ENCODE peak calls at places on chromosomes 5 and 9, in six cellular contexts. K is K562, A is stomach, E is suprapubic skin, T is transverse colon, L is HepG2. V is an unnamed sample. For H3K9me3, the result is how much of the 10 kb centered on the place peaks cover.

GRCh38 chr5:57383093-57383861 is 99.3 kb downstream of the ACTBL2 start:
- DNase-seq in T (no peak), E (no peak), A (no peak), K (peak), L (peak), V (no peak)

GRCh38 chr9:113649054-113649453 is 185.5 kb downstream of the RGS3 start:
- DNase-seq in T (peak), A (no peak), K (no peak), L (no peak), E (no peak), V (peak)

GRCh38 chr9:89000973-89001916 is 10.0 kb downstream of the S1PR3 start:
- DNase-seq in T (peak), A (peak), K (peak), L (peak), E (peak), V (peak)

GRCh38 chr9:21579743-21580142 is 97.6 kb upstream of the IFNE start:
- DNase-seq in K (no peak), L (no peak), E (no peak), A (no peak), T (no peak), V (no peak)

GRCh38 chr5:78677777-78678668 is 29.5 kb upstream of the LHFPL2 start:
- DNase-seq in E (no peak), A (no peak), T (peak), L (no peak), K (peak), V (no peak)

GRCh38 chr5:139388198-139388821 is 1.4 kb downstream of the MZB1 start:
- DNase-seq in A (peak), T (peak), K (no peak), E (peak), L (peak), V (no peak)

GRCh38 chr9:77422969-77423368 is 225.2 kb downstream of the GNA14 start:
- DNase-seq in A (no peak), K (no peak), T (no peak), L (no peak), E (no peak), V (no peak)

GRCh38 chr9:94014845-94015244 is 59.7 kb upstream of the BARX1 start:
- DNase-seq in A (no peak), E (no peak), K (no peak), L (no peak), T (no peak), V (no peak)

GRCh38 chr5:132385321-132386105 is 16.0 kb downstream of the SLC22A5 start:
- DNase-seq in A (peak), L (peak), E (no peak), T (peak), K (no peak), V (peak)

GRCh38 chr5:33827885-33828284 is 63.9 kb downstream of the ADAMTS12 start:
- DNase-seq in K (no peak), E (no peak), T (no peak), A (no peak), L (no peak), V (no peak)

GRCh38 chr5:148913985-148914421 is 87.6 kb downstream of the ADRB2 start:
- DNase-seq in A (no peak), L (peak), T (no peak), E (no peak), K (no peak), V (no peak)

GRCh38 chr5:142244440-142244839 is 80.4 kb downstream of the SPRY4 start:
- DNase-seq in K (no peak), T (no peak), L (no peak), E (no peak), A (no peak), V (no peak)

GRCh38 chr5:89037090-89037489 is 154.1 kb upstream of the MEF2C start:
- DNase-seq in T (no peak), A (no peak), L (peak), E (no peak), K (no peak), V (no peak)

GRCh38 chr9:76521906-76522305 is 62.9 kb downstream of the GCNT1 start:
- DNase-seq in A (no peak), T (no peak), L (no peak), K (no peak), E (no peak), V (no peak)

GRCh38 chr5:149062371-149063016 is 368 bp downstream of the SH3TC2 start:
- DNase-seq in A (no peak), T (peak), E (no peak), K (no peak), L (peak), V (peak)

GRCh38 chr5:136153581-136154236 is 21.1 kb downstream of the SMAD5 start:
- DNase-seq in L (no peak), E (no peak), A (no peak), K (no peak), T (no peak), V (no peak)

GRCh38 chr5:107470007-107470582 is 200.6 kb downstream of the EFNA5 start:
- DNase-seq in K (no peak), A (no peak), T (no peak), L (no peak), E (no peak), V (no peak)

GRCh38 chr5:138819065-138819464 is 56.1 kb downstream of the LRRTM2 start:
- DNase-seq in A (no peak), T (no peak), E (no peak), K (no peak), L (no peak), V (no peak)

GRCh38 chr5:8905021-8905420 is 640.9 kb downstream of the SEMA5A start:
- DNase-seq in L (no peak), K (no peak), E (no peak), T (peak), A (no peak), V (no peak)

GRCh38 chr5:74017786-74018211 is 391.8 kb downstream of the ARHGEF28 start:
- DNase-seq in E (no peak), K (no peak), A (no peak), T (no peak), L (no peak), V (no peak)

GRCh38 chr9:78985084-78985738 is 586.6 kb upstream of the TLE4 start:
- DNase-seq in E (no peak), T (no peak), K (no peak), L (no peak), A (no peak), V (no peak)

GRCh38 chr5:120479066-120479465 is 15.0 kb downstream of the PRR16 start:
- DNase-seq in T (no peak), K (no peak), A (no peak), E (no peak), L (no peak), V (no peak)

DNA sequence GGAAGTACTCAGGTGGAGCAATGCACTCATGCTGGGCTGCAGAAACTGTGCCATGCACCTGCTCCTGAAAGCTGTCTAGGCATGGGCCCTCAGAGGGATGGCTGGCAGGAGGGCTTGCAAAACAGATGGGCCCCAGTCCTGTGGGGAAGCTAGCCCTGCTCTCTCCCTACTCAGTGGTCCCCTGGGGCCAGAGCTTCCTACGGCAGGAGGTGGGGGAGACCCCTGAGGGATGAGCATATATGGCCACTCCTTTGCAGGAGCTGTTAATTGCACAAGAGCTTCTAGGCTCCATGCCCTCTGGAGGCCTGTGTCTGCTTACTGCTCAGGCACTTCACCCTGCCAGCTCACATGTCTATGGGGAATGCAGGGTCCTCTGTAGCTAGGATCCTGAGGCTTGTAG is 545.3 kb upstream of the PTPRD start:
- DNase-seq in E (no peak), T (no peak), L (no peak), A (no peak), K (no peak), V (no peak)
- H3K9me3 ChIP-seq in E (under half), T (under half), L (half or more), A (under half), K (under half), V (under half)

GRCh38 chr5:34838785-34839714 is at the start of gene TTC23L:
- DNase-seq in E (peak), K (peak), L (peak), A (peak), T (peak), V (peak)
- TF ChIP-seq EP300 in E (no peak), K (no peak), L (peak), A (no peak), T (no peak), V (no peak)

DNA sequence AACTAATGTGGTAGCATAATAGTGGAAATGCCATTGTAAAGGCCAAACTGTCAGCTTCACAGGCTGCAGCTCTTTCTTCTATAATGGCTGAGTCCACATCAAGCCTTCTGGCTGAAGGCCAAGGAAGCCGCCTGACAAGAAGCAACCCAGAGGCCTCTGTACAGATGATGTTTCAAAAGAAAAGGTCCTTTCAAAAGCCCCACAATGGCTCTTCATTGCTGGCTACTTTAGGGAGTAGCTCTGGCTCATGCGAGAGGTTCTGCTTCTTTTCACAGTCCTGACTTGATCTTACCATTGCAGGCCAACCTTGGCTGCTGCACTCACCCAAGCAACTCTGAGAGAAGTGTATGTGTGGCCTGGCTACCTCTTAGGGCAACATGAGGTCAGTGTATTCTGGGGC is 54.5 kb upstream of the EQTN start:
- DNase-seq in T (no peak), K (no peak), E (no peak), A (no peak), L (no peak), V (no peak)
- TF ChIP-seq POLR2AphosphoS5 in T (peak), K (no peak), E (no peak), A (peak), L (no peak), V (no peak)

DNA sequence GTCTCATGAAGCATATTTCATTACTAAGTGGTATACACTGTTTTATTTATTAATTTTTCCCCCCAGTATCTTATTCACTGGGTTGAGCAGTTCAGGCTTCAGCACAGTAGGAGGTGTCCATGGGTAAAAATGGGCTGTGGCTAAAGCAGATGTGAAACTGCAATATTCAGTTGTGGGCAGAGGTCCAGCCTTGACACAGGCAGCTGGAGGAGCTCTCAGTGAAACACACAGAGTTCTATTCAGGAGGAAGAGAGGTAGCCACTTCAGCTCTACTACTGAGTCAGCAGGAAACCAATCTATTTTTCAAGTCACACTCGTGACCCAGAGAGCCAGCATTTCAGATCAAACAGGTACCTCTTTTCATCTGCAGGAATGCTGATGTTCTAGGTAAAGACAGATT is 418.3 kb downstream of the CDH10 start:
- DNase-seq in A (no peak), L (no peak), T (no peak), E (no peak), K (no peak), V (no peak)
- H3K9me3 ChIP-seq in A (under half), L (under half), T (under half), E (under half), K (under half), V (under half)

GRCh38 chr5:175385691-175386360 is 58.2 kb downstream of the DRD1 start:
- DNase-seq in L (no peak), E (no peak), A (no peak), K (no peak), T (no peak), V (no peak)
- TF ChIP-seq EP300 in L (no peak), E (no peak), A (no peak), K (no peak), T (no peak), V (no peak)